ENCODE peak calls at places on chromosome 17, in ten cellular contexts. One of them, this sample, is unnamed.
A peak's percentile ranks its signal among the peaks of the same experiment; 100 is the strongest.

GRCh38 chr17:56826611-56827414 is 6.9 kb downstream of the C17orf67 start:
- ATAC-seq in gastrocnemius medialis: no peak
- ATAC-seq in right lobe of liver: peak; percentile 77
- ATAC-seq in upper lobe of left lung: no peak
- ATAC-seq in A549: no peak
- ATAC-seq in HepG2: no peak
- ATAC-seq in IMR-90: no peak
- ATAC-seq in GM12878: no peak
- ATAC-seq in body of pancreas: peak; percentile 33
- ATAC-seq in heart left ventricle: no peak
- ATAC-seq in this sample: no peak

GRCh38 chr17:45963258-45963657 is 35.8 kb upstream of the STH start:
- ATAC-seq in A549: no peak
- ATAC-seq in right lobe of liver: no peak
- ATAC-seq in HepG2: no peak
- ATAC-seq in gastrocnemius medialis: no peak
- ATAC-seq in body of pancreas: no peak
- ATAC-seq in IMR-90: no peak
- ATAC-seq in upper lobe of left lung: no peak
- ATAC-seq in GM12878: no peak
- ATAC-seq in heart left ventricle: no peak
- ATAC-seq in this sample: no peak

GRCh38 chr17:71269201-71269600 is 851.6 kb upstream of the SOX9 start:
- ATAC-seq in heart left ventricle: no peak
- ATAC-seq in right lobe of liver: no peak
- ATAC-seq in body of pancreas: no peak
- ATAC-seq in gastrocnemius medialis: no peak
- ATAC-seq in IMR-90: no peak
- ATAC-seq in HepG2: no peak
- ATAC-seq in A549: no peak
- ATAC-seq in upper lobe of left lung: no peak
- ATAC-seq in GM12878: no peak
- ATAC-seq in this sample: no peak

GRCh38 chr17:41403409-41404023 is 6.1 kb upstream of the KRT31 start:
- ATAC-seq in body of pancreas: no peak
- ATAC-seq in GM12878: no peak
- ATAC-seq in A549: no peak
- ATAC-seq in right lobe of liver: no peak
- ATAC-seq in gastrocnemius medialis: no peak
- ATAC-seq in IMR-90: peak; percentile 15
- ATAC-seq in upper lobe of left lung: no peak
- ATAC-seq in HepG2: no peak
- ATAC-seq in heart left ventricle: no peak
- ATAC-seq in this sample: no peak

GRCh38 chr17:78497115-78497540 is 80.1 kb downstream of the DNAH17 start:
- ATAC-seq in body of pancreas: peak; percentile 76
- ATAC-seq in IMR-90: peak; percentile 96
- ATAC-seq in right lobe of liver: peak; percentile 83
- ATAC-seq in upper lobe of left lung: peak; percentile 85
- ATAC-seq in A549: peak; percentile 87
- ATAC-seq in gastrocnemius medialis: peak; percentile 97
- ATAC-seq in GM12878: peak; percentile 96
- ATAC-seq in heart left ventricle: peak; percentile 73
- ATAC-seq in HepG2: peak; percentile 83
- ATAC-seq in this sample: peak; percentile 68

GRCh38 chr17:43118679-43119615 is 6.2 kb downstream of the BRCA1 start:
- ATAC-seq in IMR-90: peak; percentile 17
- ATAC-seq in GM12878: no peak
- ATAC-seq in HepG2: peak; percentile 68
- ATAC-seq in heart left ventricle: no peak
- ATAC-seq in upper lobe of left lung: no peak
- ATAC-seq in body of pancreas: peak; percentile 41
- ATAC-seq in gastrocnemius medialis: no peak
- ATAC-seq in right lobe of liver: no peak
- ATAC-seq in A549: no peak
- ATAC-seq in this sample: no peak

GRCh38 chr17:72683506-72684404 is 408.7 kb downstream of the SLC39A11 start:
- ATAC-seq in upper lobe of left lung: peak; percentile 40
- ATAC-seq in HepG2: peak; percentile 92
- ATAC-seq in GM12878: no peak
- ATAC-seq in IMR-90: peak; percentile 82
- ATAC-seq in gastrocnemius medialis: peak; percentile 56
- ATAC-seq in heart left ventricle: no peak
- ATAC-seq in body of pancreas: peak; percentile 66
- ATAC-seq in A549: peak; percentile 91
- ATAC-seq in right lobe of liver: peak; percentile 72
- ATAC-seq in this sample: peak; percentile 41

GRCh38 chr17:32943647-32944191 is 15.8 kb downstream of the TMEM98 start:
- ATAC-seq in heart left ventricle: peak; percentile 26
- ATAC-seq in GM12878: no peak
- ATAC-seq in right lobe of liver: no peak
- ATAC-seq in HepG2: peak; percentile 78
- ATAC-seq in IMR-90: peak; percentile 80
- ATAC-seq in A549: no peak
- ATAC-seq in body of pancreas: peak; percentile 79
- ATAC-seq in upper lobe of left lung: peak; percentile 83
- ATAC-seq in gastrocnemius medialis: no peak
- ATAC-seq in this sample: peak; percentile 82

GRCh38 chr17:75909812-75910274 is 5.2 kb upstream of the MRPL38 start:
- ATAC-seq in upper lobe of left lung: no peak
- ATAC-seq in GM12878: no peak
- ATAC-seq in heart left ventricle: no peak
- ATAC-seq in gastrocnemius medialis: no peak
- ATAC-seq in body of pancreas: no peak
- ATAC-seq in right lobe of liver: no peak
- ATAC-seq in HepG2: no peak
- ATAC-seq in A549: no peak
- ATAC-seq in IMR-90: no peak
- ATAC-seq in this sample: no peak

GRCh38 chr17:78889525-78889924 is 13.5 kb downstream of the CEP295NL start:
- ATAC-seq in gastrocnemius medialis: peak; percentile 67
- ATAC-seq in GM12878: peak; percentile 92
- ATAC-seq in right lobe of liver: no peak
- ATAC-seq in HepG2: no peak
- ATAC-seq in IMR-90: no peak
- ATAC-seq in heart left ventricle: no peak
- ATAC-seq in body of pancreas: no peak
- ATAC-seq in upper lobe of left lung: no peak
- ATAC-seq in A549: no peak
- ATAC-seq in this sample: no peak

GRCh38 chr17:9991796-9992195 is 86.7 kb upstream of the RCVRN start:
- ATAC-seq in HepG2: no peak
- ATAC-seq in body of pancreas: no peak
- ATAC-seq in right lobe of liver: no peak
- ATAC-seq in IMR-90: no peak
- ATAC-seq in heart left ventricle: no peak
- ATAC-seq in GM12878: no peak
- ATAC-seq in upper lobe of left lung: no peak
- ATAC-seq in gastrocnemius medialis: peak; percentile 18
- ATAC-seq in A549: no peak
- ATAC-seq in this sample: no peak

DNA sequence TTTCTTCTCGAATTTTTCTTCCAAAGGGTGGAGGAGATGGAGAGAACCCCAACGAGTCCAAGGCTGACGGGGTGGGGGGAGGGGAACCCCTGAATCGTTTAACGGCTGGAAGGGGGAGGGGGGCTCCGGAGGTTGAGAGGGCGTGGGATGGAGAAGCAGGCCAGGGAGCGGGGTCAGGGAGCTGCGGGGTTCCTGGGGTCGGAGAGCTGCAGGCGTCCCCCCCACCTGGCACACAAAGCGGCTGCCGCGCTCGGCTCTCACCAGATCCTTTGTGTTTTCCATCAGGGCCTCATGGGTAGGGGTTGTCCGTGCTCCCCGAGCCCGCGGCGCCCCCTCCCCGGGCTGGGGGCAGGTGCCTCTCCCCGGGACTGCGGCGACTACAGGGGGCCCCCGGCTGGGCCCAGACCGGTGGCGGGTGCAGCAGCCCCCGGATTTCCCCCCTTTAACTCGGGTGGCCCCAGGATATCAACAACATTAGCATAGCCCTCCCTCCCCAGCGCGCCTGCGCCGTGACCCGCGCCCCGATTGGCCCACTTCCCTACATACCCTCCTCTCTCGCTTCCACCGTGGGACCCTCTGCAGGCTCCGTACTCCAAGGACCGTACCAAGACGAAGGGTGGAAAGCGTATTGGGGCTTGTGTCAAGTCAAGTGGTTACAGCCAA is at the start of gene MBTD1:
- ATAC-seq in gastrocnemius medialis: peak; percentile 95
- ATAC-seq in A549: peak; percentile 88
- ATAC-seq in upper lobe of left lung: peak; percentile 94
- ATAC-seq in body of pancreas: peak; percentile 92
- ATAC-seq in HepG2: peak; percentile 91
- ATAC-seq in right lobe of liver: peak; percentile 88
- ATAC-seq in GM12878: peak; percentile 89
- ATAC-seq in heart left ventricle: peak; percentile 97
- ATAC-seq in IMR-90: peak; percentile 89
- ATAC-seq in this sample: peak; percentile 95
- TF ChIP-seq POLR2A in gastrocnemius medialis: peak; percentile 8
- TF ChIP-seq POLR2A in A549: peak; percentile 36
- TF ChIP-seq POLR2A in upper lobe of left lung: peak; percentile 23
- TF ChIP-seq POLR2A in body of pancreas: no peak
- TF ChIP-seq POLR2A in HepG2: no peak
- TF ChIP-seq POLR2A in right lobe of liver: no peak
- TF ChIP-seq POLR2A in GM12878: no peak
- TF ChIP-seq POLR2A in heart left ventricle: no peak
- TF ChIP-seq POLR2A in IMR-90: no peak
- TF ChIP-seq POLR2A in this sample: no peak

GRCh38 chr17:80031691-80032480 is 3.8 kb downstream of the TBC1D16 start:
- ATAC-seq in HepG2: no peak
- ATAC-seq in GM12878: no peak
- ATAC-seq in body of pancreas: no peak
- ATAC-seq in upper lobe of left lung: no peak
- ATAC-seq in A549: no peak
- ATAC-seq in heart left ventricle: no peak
- ATAC-seq in gastrocnemius medialis: no peak
- ATAC-seq in IMR-90: no peak
- ATAC-seq in right lobe of liver: no peak
- ATAC-seq in this sample: no peak
- H3K27ac ChIP-seq in HepG2: no peak overlapping the region
- H3K27ac ChIP-seq in GM12878: no peak overlapping the region
- H3K27ac ChIP-seq in body of pancreas: peak overlapping the region; percentile 95
- H3K27ac ChIP-seq in upper lobe of left lung: no peak overlapping the region
- H3K27ac ChIP-seq in A549: no peak overlapping the region
- H3K27ac ChIP-seq in heart left ventricle: no peak overlapping the region
- H3K27ac ChIP-seq in gastrocnemius medialis: peak overlapping the region; percentile 26
- H3K27ac ChIP-seq in IMR-90: no peak overlapping the region
- H3K27ac ChIP-seq in right lobe of liver: no peak overlapping the region
- H3K27ac ChIP-seq in this sample: no peak overlapping the region

DNA sequence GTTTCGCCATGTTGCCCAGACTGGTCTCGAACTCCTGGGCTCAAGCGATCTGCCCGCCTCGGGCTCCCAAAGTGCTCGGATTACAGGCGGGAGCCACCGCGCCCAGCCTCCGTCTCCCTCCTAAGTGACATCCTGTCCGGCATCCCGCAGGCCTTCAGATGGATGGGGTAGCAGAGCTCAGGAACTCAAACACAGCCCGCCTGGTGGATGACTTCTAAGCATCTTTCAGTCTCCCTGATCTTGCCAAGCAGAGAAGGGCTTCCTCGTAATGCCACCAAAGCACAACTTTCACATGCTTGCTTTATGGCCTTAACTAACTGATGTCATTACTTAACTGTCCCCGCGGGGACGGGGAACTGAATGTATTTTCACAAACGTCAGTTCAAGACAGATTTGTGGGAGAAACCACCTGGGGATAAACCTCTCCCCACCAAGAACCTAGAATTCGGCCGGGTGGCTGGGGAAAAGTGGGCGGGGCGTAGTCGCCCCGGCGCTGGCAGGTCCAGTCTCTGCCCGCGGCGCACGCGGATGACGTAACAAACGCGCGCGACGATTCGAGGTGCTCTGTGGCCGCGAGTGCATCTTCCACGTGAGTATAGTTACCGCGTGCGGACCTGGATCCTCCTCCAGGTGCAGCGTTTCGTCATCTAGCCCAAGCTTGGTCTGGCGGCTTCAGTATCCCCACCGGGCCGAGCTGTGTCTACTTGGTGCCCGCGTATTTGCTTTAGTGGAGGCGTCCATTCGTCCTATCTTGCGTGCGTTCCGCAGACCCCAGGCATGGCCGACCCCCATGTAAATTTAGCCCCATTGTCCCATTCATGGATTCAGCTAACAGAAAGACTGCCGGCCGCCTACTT is at the start of gene PFAS:
- ATAC-seq in right lobe of liver: peak; percentile 73
- ATAC-seq in gastrocnemius medialis: peak; percentile 81
- ATAC-seq in body of pancreas: peak; percentile 84
- ATAC-seq in upper lobe of left lung: peak; percentile 87
- ATAC-seq in A549: peak; percentile 62
- ATAC-seq in GM12878: peak; percentile 64
- ATAC-seq in HepG2: peak; percentile 59
- ATAC-seq in IMR-90: peak; percentile 74
- ATAC-seq in heart left ventricle: peak; percentile 84
- ATAC-seq in this sample: peak; percentile 86
- TF ChIP-seq POLR2A in right lobe of liver: peak; percentile 49
- TF ChIP-seq POLR2A in gastrocnemius medialis: peak; percentile 63
- TF ChIP-seq POLR2A in body of pancreas: peak; percentile 73
- TF ChIP-seq POLR2A in upper lobe of left lung: peak; percentile 39
- TF ChIP-seq POLR2A in A549: peak; percentile 91
- TF ChIP-seq POLR2A in GM12878: peak; percentile 92
- TF ChIP-seq POLR2A in HepG2: peak; percentile 88
- TF ChIP-seq POLR2A in IMR-90: peak; percentile 54
- TF ChIP-seq POLR2A in heart left ventricle: no peak
- TF ChIP-seq POLR2A in this sample: peak; percentile 23

GRCh38 chr17:15397605-15398004 is 56.2 kb upstream of the TEKT3 start:
- ATAC-seq in gastrocnemius medialis: no peak
- ATAC-seq in body of pancreas: no peak
- ATAC-seq in heart left ventricle: no peak
- ATAC-seq in HepG2: no peak
- ATAC-seq in A549: no peak
- ATAC-seq in GM12878: no peak
- ATAC-seq in IMR-90: no peak
- ATAC-seq in upper lobe of left lung: no peak
- ATAC-seq in right lobe of liver: no peak
- ATAC-seq in this sample: no peak

GRCh38 chr17:15393414-15393813 is 52.0 kb upstream of the TEKT3 start:
- ATAC-seq in body of pancreas: no peak
- ATAC-seq in upper lobe of left lung: no peak
- ATAC-seq in IMR-90: no peak
- ATAC-seq in gastrocnemius medialis: no peak
- ATAC-seq in GM12878: no peak
- ATAC-seq in HepG2: no peak
- ATAC-seq in A549: no peak
- ATAC-seq in heart left ventricle: no peak
- ATAC-seq in right lobe of liver: no peak
- ATAC-seq in this sample: no peak

GRCh38 chr17:15395091-15395490 is 53.7 kb upstream of the TEKT3 start:
- ATAC-seq in upper lobe of left lung: no peak
- ATAC-seq in right lobe of liver: no peak
- ATAC-seq in heart left ventricle: no peak
- ATAC-seq in body of pancreas: no peak
- ATAC-seq in GM12878: no peak
- ATAC-seq in gastrocnemius medialis: no peak
- ATAC-seq in A549: no peak
- ATAC-seq in IMR-90: no peak
- ATAC-seq in HepG2: no peak
- ATAC-seq in this sample: no peak

GRCh38 chr17:15388356-15389046 is 47.1 kb upstream of the TEKT3 start:
- ATAC-seq in IMR-90: no peak
- ATAC-seq in right lobe of liver: no peak
- ATAC-seq in gastrocnemius medialis: no peak
- ATAC-seq in upper lobe of left lung: no peak
- ATAC-seq in HepG2: no peak
- ATAC-seq in GM12878: no peak
- ATAC-seq in body of pancreas: no peak
- ATAC-seq in heart left ventricle: no peak
- ATAC-seq in A549: no peak
- ATAC-seq in this sample: no peak

GRCh38 chr17:15392326-15392739 is 50.9 kb upstream of the TEKT3 start:
- ATAC-seq in GM12878: no peak
- ATAC-seq in upper lobe of left lung: peak; percentile 87
- ATAC-seq in A549: peak; percentile 58
- ATAC-seq in right lobe of liver: no peak
- ATAC-seq in heart left ventricle: peak; percentile 68
- ATAC-seq in gastrocnemius medialis: no peak
- ATAC-seq in body of pancreas: no peak
- ATAC-seq in IMR-90: peak; percentile 97
- ATAC-seq in HepG2: no peak
- ATAC-seq in this sample: peak; percentile 75
- H3K27ac ChIP-seq in GM12878: no peak overlapping the region
- H3K27ac ChIP-seq in upper lobe of left lung: peak overlapping the region; percentile 5
- H3K27ac ChIP-seq in A549: no peak overlapping the region
- H3K27ac ChIP-seq in right lobe of liver: no peak overlapping the region
- H3K27ac ChIP-seq in heart left ventricle: no peak overlapping the region
- H3K27ac ChIP-seq in gastrocnemius medialis: peak overlapping the region; percentile 20
- H3K27ac ChIP-seq in body of pancreas: no peak overlapping the region
- H3K27ac ChIP-seq in IMR-90: peak overlapping the region; percentile 65
- H3K27ac ChIP-seq in HepG2: no peak overlapping the region
- H3K27ac ChIP-seq in this sample: peak overlapping the region; percentile 2